ENCODE peak calls at places on chromosomes 12 and 14, in four cellular contexts. A is heart right ventricle, D is tibial artery, K is sigmoid colon. U is an unnamed sample. For H3K36me3, the result is how much of the 10 kb centered on the place peaks cover.

GRCh38 chr14:105093426-105094192 is 28.4 kb upstream of the GPR132 start:
- DNase-seq in K (peak), A (peak), D (peak), U (peak)

GRCh38 chr14:105092912-105093425 is 27.7 kb upstream of the GPR132 start:
- DNase-seq in D (peak), K (peak), A (peak), U (no peak)

GRCh38 chr12:105033851-105034250 is 47.7 kb downstream of the NOPCHAP1 start:
- DNase-seq in A (no peak), K (no peak), D (no peak), U (no peak)

GRCh38 chr14:69586420-69586819 is 11.7 kb upstream of the CCDC177 start:
- DNase-seq in A (no peak), D (no peak), K (no peak), U (no peak)

GRCh38 chr12:101839324-101840283 is 8.8 kb upstream of the GNPTAB start:
- DNase-seq in A (peak), K (peak), D (peak), U (peak)

GRCh38 chr12:96334502-96334901 is 65.7 kb downstream of the CDK17 start:
- DNase-seq in A (no peak), K (no peak), D (no peak), U (no peak)

GRCh38 chr12:26153421-26154154 is 28.8 kb upstream of the BHLHE41 start:
- DNase-seq in D (no peak), K (no peak), A (peak), U (peak)

GRCh38 chr12:29157486-29157946 is 8.4 kb downstream of the FAR2 start:
- DNase-seq in A (no peak), D (no peak), K (no peak), U (no peak)

GRCh38 chr14:22112004-22112403 is 438.4 kb upstream of the OR4E1 start:
- DNase-seq in A (no peak), K (no peak), D (no peak), U (no peak)

DNA sequence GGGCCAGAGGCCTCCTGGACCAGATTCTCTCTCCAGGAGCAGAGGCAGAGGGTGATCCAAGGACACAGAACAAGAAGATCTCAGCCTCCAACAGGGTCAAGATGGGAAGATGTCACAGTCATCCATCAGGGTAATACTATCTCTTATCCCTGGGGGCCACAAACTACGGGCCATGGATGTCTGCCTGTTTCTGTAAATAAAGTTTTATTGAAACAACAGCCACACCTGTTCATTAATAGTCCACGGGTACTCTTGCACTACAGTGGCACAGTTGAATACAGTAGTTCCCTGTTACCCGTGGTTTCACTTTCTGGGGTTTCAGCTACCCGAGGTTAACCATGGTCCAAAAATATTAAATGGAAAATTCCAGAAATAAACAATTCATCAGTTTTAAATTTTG is 65.9 kb downstream of the BCL11B start:
- DNase-seq in K (no peak), D (no peak), A (no peak), U (no peak)
- H3K4me3 ChIP-seq in K (no peak), D (no peak), A (no peak), U (no peak)

GRCh38 chr12:122349078-122349477 is 73.4 kb downstream of the CLIP1 start:
- DNase-seq in K (no peak), D (no peak), A (no peak), U (no peak)
- H3K36me3 ChIP-seq in K (under half), D (half or more), A (half or more), U (under half)

DNA sequence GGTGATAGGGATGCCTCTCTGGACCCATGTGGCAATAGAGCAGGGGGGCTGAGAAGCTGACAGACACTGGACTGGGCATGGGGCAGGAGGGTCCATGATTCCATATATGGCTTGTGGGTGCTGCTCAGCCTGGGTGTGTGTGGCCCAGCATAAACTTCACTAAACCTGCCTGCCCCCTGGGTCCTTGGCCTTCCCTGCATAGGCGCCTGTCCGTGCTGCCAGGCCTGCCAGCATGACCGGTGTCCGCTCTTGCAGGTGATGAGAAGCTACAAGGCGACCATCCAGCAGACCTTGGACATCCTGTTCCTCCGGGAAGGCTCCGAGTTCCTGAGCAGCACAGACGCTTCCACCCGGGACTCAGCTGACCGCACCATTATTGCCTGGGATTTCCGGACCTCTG is 61.6 kb downstream of the BEGAIN start:
- DNase-seq in A (no peak), K (peak), D (peak), U (no peak)
- TF ChIP-seq CTCF in A (no peak), K (no peak), D (no peak), U (no peak)

DNA sequence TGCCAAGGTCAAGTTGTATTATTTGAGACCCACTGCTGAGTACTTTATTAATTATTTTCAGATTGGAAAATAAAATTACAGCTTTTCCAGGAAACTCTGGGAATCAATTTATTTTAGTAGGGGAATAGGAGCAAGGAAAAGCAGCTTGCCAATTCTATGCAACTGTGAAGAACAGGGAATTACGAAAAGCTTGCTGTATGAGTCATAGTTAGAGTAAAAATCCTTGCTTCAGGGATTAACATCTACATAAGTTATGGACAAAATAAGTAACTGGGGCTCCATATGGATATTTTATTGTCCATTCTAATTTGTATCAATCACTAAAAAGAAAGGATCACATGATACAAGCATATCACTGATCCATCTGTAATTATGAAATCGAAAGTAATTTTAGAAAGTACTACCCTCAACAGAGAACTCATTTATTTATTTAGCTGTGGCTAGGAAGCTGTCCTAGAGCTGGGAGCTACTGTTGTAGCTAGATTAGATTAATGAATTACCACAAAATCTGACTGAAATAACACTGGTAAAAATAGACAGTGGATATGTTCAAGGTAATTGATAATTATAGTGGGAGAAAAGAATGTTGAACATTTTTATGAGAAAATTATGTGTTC is 303.5 kb upstream of the NPAS3 start:
- DNase-seq in D (no peak), A (no peak), K (no peak), U (no peak)
- H3K4me3 ChIP-seq in D (no peak), A (peak), K (peak), U (no peak)

GRCh38 chr12:66508025-66508424 is 170.9 kb downstream of the GRIP1 start:
- DNase-seq in D (no peak), K (no peak), A (no peak), U (no peak)
- H3K36me3 ChIP-seq in D (under half), K (under half), A (under half), U (under half)

GRCh38 chr12:123269395-123269892 is 2.2 kb downstream of the CDK2AP1 start:
- DNase-seq in K (peak), A (peak), D (no peak), U (no peak)

GRCh38 chr12:123269980-123270379 is 1.7 kb downstream of the CDK2AP1 start:
- DNase-seq in K (no peak), A (no peak), D (no peak), U (no peak)

GRCh38 chr12:123271182-123271491 is 519 bp downstream of the CDK2AP1 start:
- DNase-seq in D (no peak), A (peak), K (peak), U (no peak)

GRCh38 chr12:123268850-123269249 is 2.8 kb downstream of the CDK2AP1 start:
- DNase-seq in D (no peak), K (no peak), A (no peak), U (no peak)

GRCh38 chr12:123270380-123271181 is 1.1 kb downstream of the CDK2AP1 start:
- DNase-seq in K (peak), A (peak), D (no peak), U (no peak)
- TF ChIP-seq CTCF in K (no peak), A (no peak), D (no peak), U (no peak)

GRCh38 chr12:124086299-124086898 is 113.4 kb downstream of the ZNF664 start:
- DNase-seq in D (no peak), K (no peak), A (no peak), U (no peak)
- H3K4me3 ChIP-seq in D (no peak), K (no peak), A (no peak), U (no peak)

U was measured in kidney epithelial cell.